ENCODE peak calls at places on chromosomes 11 and 22, in ten cellular contexts. One of them, this sample, is unnamed.

GRCh38 chr11:65842144-65842543 is 8.4 kb downstream of the SNX32 start:
- DNase-seq in T-helper 1 cell: no peak
- DNase-seq in stimulated activated CD8-positive, alpha-beta memory T cell treated with anti-CD3 and anti-CD28 coated beads, Interleukin-4, amount 100 ng/mL, for 1 hour: no peak
- DNase-seq in ELR: no peak
- DNase-seq in GM04504: no peak
- DNase-seq in WTC11: no peak
- DNase-seq in NCI-H1092: no peak
- DNase-seq in activated CD4-positive, alpha-beta T cell treated with anti-CD3 and anti-CD28 coated beads, Interleukin-2, amount 50 U/mL, for 48 hours: no peak
- DNase-seq in PC-3: no peak
- DNase-seq in myocyte: no peak
- DNase-seq in this sample: no peak

GRCh38 chr11:45599161-45599943 is 66.1 kb downstream of the CHST1 start:
- DNase-seq in T-helper 1 cell: no peak
- DNase-seq in stimulated activated CD8-positive, alpha-beta memory T cell treated with anti-CD3 and anti-CD28 coated beads, Interleukin-4, amount 100 ng/mL, for 1 hour: no peak
- DNase-seq in ELR: no peak
- DNase-seq in GM04504: no peak
- DNase-seq in WTC11: no peak
- DNase-seq in NCI-H1092: no peak
- DNase-seq in activated CD4-positive, alpha-beta T cell treated with anti-CD3 and anti-CD28 coated beads, Interleukin-2, amount 50 U/mL, for 48 hours: no peak
- DNase-seq in PC-3: no peak
- DNase-seq in myocyte: peak; percentile 32
- DNase-seq in this sample: no peak

GRCh38 chr11:56740107-56740506 is 8.4 kb downstream of the OR9G4 start:
- DNase-seq in T-helper 1 cell: no peak
- DNase-seq in stimulated activated CD8-positive, alpha-beta memory T cell treated with anti-CD3 and anti-CD28 coated beads, Interleukin-4, amount 100 ng/mL, for 1 hour: no peak
- DNase-seq in ELR: no peak
- DNase-seq in GM04504: no peak
- DNase-seq in WTC11: no peak
- DNase-seq in NCI-H1092: no peak
- DNase-seq in activated CD4-positive, alpha-beta T cell treated with anti-CD3 and anti-CD28 coated beads, Interleukin-2, amount 50 U/mL, for 48 hours: no peak
- DNase-seq in PC-3: no peak
- DNase-seq in myocyte: no peak
- DNase-seq in this sample: no peak

GRCh38 chr22:23828800-23829680 is 9.8 kb downstream of the DERL3 start:
- DNase-seq in T-helper 1 cell: no peak
- DNase-seq in stimulated activated CD8-positive, alpha-beta memory T cell treated with anti-CD3 and anti-CD28 coated beads, Interleukin-4, amount 100 ng/mL, for 1 hour: no peak
- DNase-seq in ELR: no peak
- DNase-seq in GM04504: no peak
- DNase-seq in WTC11: no peak
- DNase-seq in NCI-H1092: no peak
- DNase-seq in activated CD4-positive, alpha-beta T cell treated with anti-CD3 and anti-CD28 coated beads, Interleukin-2, amount 50 U/mL, for 48 hours: no peak
- DNase-seq in PC-3: no peak
- DNase-seq in myocyte: no peak
- DNase-seq in this sample: no peak

GRCh38 chr11:125257185-125257584 is 92.6 kb downstream of the PKNOX2 start:
- DNase-seq in T-helper 1 cell: no peak
- DNase-seq in stimulated activated CD8-positive, alpha-beta memory T cell treated with anti-CD3 and anti-CD28 coated beads, Interleukin-4, amount 100 ng/mL, for 1 hour: no peak
- DNase-seq in ELR: peak; percentile 23
- DNase-seq in GM04504: no peak
- DNase-seq in WTC11: peak; percentile 69
- DNase-seq in NCI-H1092: no peak
- DNase-seq in activated CD4-positive, alpha-beta T cell treated with anti-CD3 and anti-CD28 coated beads, Interleukin-2, amount 50 U/mL, for 48 hours: no peak
- DNase-seq in PC-3: peak; percentile 16
- DNase-seq in myocyte: no peak
- DNase-seq in this sample: no peak

GRCh38 chr11:112519749-112520148 is 259.1 kb upstream of the PLET1 start:
- DNase-seq in T-helper 1 cell: no peak
- DNase-seq in stimulated activated CD8-positive, alpha-beta memory T cell treated with anti-CD3 and anti-CD28 coated beads, Interleukin-4, amount 100 ng/mL, for 1 hour: no peak
- DNase-seq in ELR: no peak
- DNase-seq in GM04504: no peak
- DNase-seq in WTC11: no peak
- DNase-seq in NCI-H1092: no peak
- DNase-seq in activated CD4-positive, alpha-beta T cell treated with anti-CD3 and anti-CD28 coated beads, Interleukin-2, amount 50 U/mL, for 48 hours: no peak
- DNase-seq in PC-3: no peak
- DNase-seq in myocyte: no peak
- DNase-seq in this sample: no peak

GRCh38 chr11:47406896-47407745 is 1.3 kb upstream of the SLC39A13 start:
- DNase-seq in T-helper 1 cell: no peak
- DNase-seq in stimulated activated CD8-positive, alpha-beta memory T cell treated with anti-CD3 and anti-CD28 coated beads, Interleukin-4, amount 100 ng/mL, for 1 hour: no peak
- DNase-seq in ELR: no peak
- DNase-seq in GM04504: no peak
- DNase-seq in WTC11: peak; percentile 42
- DNase-seq in NCI-H1092: no peak
- DNase-seq in activated CD4-positive, alpha-beta T cell treated with anti-CD3 and anti-CD28 coated beads, Interleukin-2, amount 50 U/mL, for 48 hours: no peak
- DNase-seq in PC-3: no peak
- DNase-seq in myocyte: no peak
- DNase-seq in this sample: no peak

GRCh38 chr11:2513441-2513840 is 68.6 kb downstream of the KCNQ1 start:
- DNase-seq in T-helper 1 cell: no peak
- DNase-seq in stimulated activated CD8-positive, alpha-beta memory T cell treated with anti-CD3 and anti-CD28 coated beads, Interleukin-4, amount 100 ng/mL, for 1 hour: no peak
- DNase-seq in ELR: no peak
- DNase-seq in GM04504: no peak
- DNase-seq in WTC11: no peak
- DNase-seq in NCI-H1092: no peak
- DNase-seq in activated CD4-positive, alpha-beta T cell treated with anti-CD3 and anti-CD28 coated beads, Interleukin-2, amount 50 U/mL, for 48 hours: no peak
- DNase-seq in PC-3: no peak
- DNase-seq in myocyte: no peak
- DNase-seq in this sample: no peak

GRCh38 chr11:114154271-114155047 is 94.9 kb downstream of the ZBTB16 start:
- DNase-seq in T-helper 1 cell: no peak
- DNase-seq in stimulated activated CD8-positive, alpha-beta memory T cell treated with anti-CD3 and anti-CD28 coated beads, Interleukin-4, amount 100 ng/mL, for 1 hour: no peak
- DNase-seq in ELR: no peak
- DNase-seq in GM04504: no peak
- DNase-seq in WTC11: no peak
- DNase-seq in NCI-H1092: no peak
- DNase-seq in activated CD4-positive, alpha-beta T cell treated with anti-CD3 and anti-CD28 coated beads, Interleukin-2, amount 50 U/mL, for 48 hours: no peak
- DNase-seq in PC-3: no peak
- DNase-seq in myocyte: no peak
- DNase-seq in this sample: no peak

GRCh38 chr11:68036717-68037239 is 2.0 kb upstream of the TCIRG1 start:
- DNase-seq in T-helper 1 cell: no peak
- DNase-seq in stimulated activated CD8-positive, alpha-beta memory T cell treated with anti-CD3 and anti-CD28 coated beads, Interleukin-4, amount 100 ng/mL, for 1 hour: no peak
- DNase-seq in ELR: no peak
- DNase-seq in GM04504: no peak
- DNase-seq in WTC11: no peak
- DNase-seq in NCI-H1092: no peak
- DNase-seq in activated CD4-positive, alpha-beta T cell treated with anti-CD3 and anti-CD28 coated beads, Interleukin-2, amount 50 U/mL, for 48 hours: peak; percentile 31
- DNase-seq in PC-3: no peak
- DNase-seq in myocyte: no peak
- DNase-seq in this sample: no peak

GRCh38 chr11:118572914-118573550 is 823 bp downstream of the ARCN1 start:
- DNase-seq in T-helper 1 cell: no peak
- DNase-seq in stimulated activated CD8-positive, alpha-beta memory T cell treated with anti-CD3 and anti-CD28 coated beads, Interleukin-4, amount 100 ng/mL, for 1 hour: no peak
- DNase-seq in ELR: peak; percentile 65
- DNase-seq in GM04504: no peak
- DNase-seq in WTC11: no peak
- DNase-seq in NCI-H1092: no peak
- DNase-seq in activated CD4-positive, alpha-beta T cell treated with anti-CD3 and anti-CD28 coated beads, Interleukin-2, amount 50 U/mL, for 48 hours: peak; percentile 18
- DNase-seq in PC-3: peak; percentile 40
- DNase-seq in myocyte: peak; percentile 22
- DNase-seq in this sample: peak; percentile 53

GRCh38 chr22:44429941-44430587 is 68.0 kb downstream of the RTL6 start:
- DNase-seq in T-helper 1 cell: no peak
- DNase-seq in stimulated activated CD8-positive, alpha-beta memory T cell treated with anti-CD3 and anti-CD28 coated beads, Interleukin-4, amount 100 ng/mL, for 1 hour: no peak
- DNase-seq in ELR: no peak
- DNase-seq in GM04504: no peak
- DNase-seq in WTC11: no peak
- DNase-seq in NCI-H1092: no peak
- DNase-seq in activated CD4-positive, alpha-beta T cell treated with anti-CD3 and anti-CD28 coated beads, Interleukin-2, amount 50 U/mL, for 48 hours: no peak
- DNase-seq in PC-3: no peak
- DNase-seq in myocyte: no peak
- DNase-seq in this sample: no peak

GRCh38 chr11:66316849-66317251 is at the start of gene CD248:
- DNase-seq in T-helper 1 cell: no peak
- DNase-seq in stimulated activated CD8-positive, alpha-beta memory T cell treated with anti-CD3 and anti-CD28 coated beads, Interleukin-4, amount 100 ng/mL, for 1 hour: no peak
- DNase-seq in ELR: peak; percentile 51
- DNase-seq in GM04504: no peak
- DNase-seq in WTC11: peak; percentile 59
- DNase-seq in NCI-H1092: no peak
- DNase-seq in activated CD4-positive, alpha-beta T cell treated with anti-CD3 and anti-CD28 coated beads, Interleukin-2, amount 50 U/mL, for 48 hours: no peak
- DNase-seq in PC-3: no peak
- DNase-seq in myocyte: no peak
- DNase-seq in this sample: no peak

GRCh38 chr11:110529043-110529442 is 99.3 kb downstream of the FDX1 start:
- DNase-seq in T-helper 1 cell: no peak
- DNase-seq in stimulated activated CD8-positive, alpha-beta memory T cell treated with anti-CD3 and anti-CD28 coated beads, Interleukin-4, amount 100 ng/mL, for 1 hour: no peak
- DNase-seq in ELR: peak; percentile 43
- DNase-seq in GM04504: no peak
- DNase-seq in WTC11: peak; percentile 42
- DNase-seq in NCI-H1092: no peak
- DNase-seq in activated CD4-positive, alpha-beta T cell treated with anti-CD3 and anti-CD28 coated beads, Interleukin-2, amount 50 U/mL, for 48 hours: no peak
- DNase-seq in PC-3: peak; percentile 69
- DNase-seq in myocyte: no peak
- DNase-seq in this sample: no peak